ENCODE peak calls at places on chromosomes 11 and 22, in six cellular contexts. Z, H, M, E, S and R are unnamed samples.

GRCh38 chr11:44758996-44759395 is 32.2 kb downstream of the TSPAN18 start:
- DNase-seq in Z (no peak), H (no peak), M (no peak), E (no peak), S (peak), R (peak)

GRCh38 chr22:24703101-24703500 is 71.4 kb downstream of the PIWIL3 start:
- DNase-seq in Z (no peak), H (no peak), M (peak), E (no peak), S (no peak), R (no peak)

GRCh38 chr11:115965754-115966504 is 461.7 kb upstream of the CADM1 start:
- DNase-seq in Z (no peak), H (no peak), M (peak), E (peak), S (peak), R (no peak)

GRCh38 chr11:118907749-118908106 is 18.0 kb downstream of the BCL9L start:
- DNase-seq in Z (no peak), H (no peak), M (no peak), E (peak), S (peak), R (no peak)

GRCh38 chr11:428295-428694 is 13.5 kb upstream of the SIGIRR start:
- DNase-seq in Z (no peak), H (no peak), M (no peak), E (peak), S (no peak), R (no peak)

GRCh38 chr11:393219-394033 is 583 bp upstream of the PKP3 start:
- DNase-seq in Z (no peak), H (no peak), M (no peak), E (peak), S (no peak), R (no peak)

GRCh38 chr11:27642954-27643353 is 57.3 kb downstream of the BDNF start:
- DNase-seq in Z (no peak), H (no peak), M (no peak), E (no peak), S (peak), R (no peak)

GRCh38 chr22:48705159-48705916 is 1122.3 kb downstream of the BRD1 start:
- DNase-seq in Z (no peak), H (no peak), M (no peak), E (peak), S (no peak), R (peak)

GRCh38 chr11:69495441-69496201 is 14.2 kb downstream of the LINC01488 start:
- DNase-seq in Z (no peak), H (no peak), M (no peak), E (peak), S (no peak), R (no peak)

GRCh38 chr22:36640106-36640672 is 63.4 kb downstream of the CACNG2 start:
- DNase-seq in Z (no peak), H (no peak), M (no peak), E (no peak), S (peak), R (no peak)

GRCh38 chr22:27537481-27537891 is 264.1 kb downstream of the MN1 start:
- DNase-seq in Z (no peak), H (no peak), M (no peak), E (no peak), S (no peak), R (peak)

GRCh38 chr11:99534812-99535211 is 514.1 kb downstream of the CNTN5 start:
- DNase-seq in Z (no peak), H (no peak), M (no peak), E (no peak), S (no peak), R (no peak)

GRCh38 chr11:8167796-8168195 is 1.0 kb downstream of the RIC3 start:
- DNase-seq in Z (no peak), H (no peak), M (no peak), E (no peak), S (no peak), R (no peak)

GRCh38 chr11:9039194-9039593 is 35.4 kb upstream of the NRIP3 start:
- DNase-seq in Z (no peak), H (no peak), M (no peak), E (no peak), S (no peak), R (no peak)

GRCh38 chr22:19823638-19824196 is 31.0 kb downstream of the GNB1L start:
- DNase-seq in Z (no peak), H (no peak), M (no peak), E (peak), S (peak), R (peak)

GRCh38 chr11:44805152-44805461 is 78.3 kb downstream of the TSPAN18 start:
- DNase-seq in Z (no peak), H (no peak), M (no peak), E (no peak), S (no peak), R (no peak)

GRCh38 chr11:70861534-70861933 is 390.8 kb downstream of the SHANK2 start:
- DNase-seq in Z (no peak), H (no peak), M (no peak), E (no peak), S (no peak), R (no peak)

GRCh38 chr11:28176231-28176853 is 68.2 kb downstream of the METTL15 start:
- DNase-seq in Z (no peak), H (no peak), M (no peak), E (no peak), S (no peak), R (no peak)

GRCh38 chr11:109795234-109795633 is 298.0 kb upstream of the ZC3H12C start:
- DNase-seq in Z (no peak), H (no peak), M (peak), E (no peak), S (no peak), R (no peak)

GRCh38 chr11:72030428-72031045 is 31.8 kb downstream of the IL18BP start:
- DNase-seq in Z (no peak), H (no peak), M (no peak), E (no peak), S (no peak), R (no peak)

GRCh38 chr11:112087212-112087611 is 539 bp downstream of the SDHD start:
- DNase-seq in Z (no peak), H (no peak), M (no peak), E (no peak), S (no peak), R (no peak)

GRCh38 chr11:6237903-6238302 is 986 bp upstream of the CNGA4 start:
- DNase-seq in Z (no peak), H (no peak), M (no peak), E (no peak), S (no peak), R (no peak)

GRCh38 chr22:27107824-27108223 is 450.4 kb downstream of the MIAT start:
- DNase-seq in Z (no peak), H (no peak), M (peak), E (no peak), S (peak), R (peak)

GRCh38 chr11:46105902-46106301 is 15.4 kb downstream of the PHF21A start:
- DNase-seq in Z (no peak), H (no peak), M (no peak), E (no peak), S (no peak), R (no peak)

GRCh38 chr11:91947215-91947614 is 277.4 kb upstream of the FAT3 start:
- DNase-seq in Z (no peak), H (no peak), M (peak), E (no peak), S (no peak), R (peak)

GRCh38 chr11:1449516-1450270 is 36.9 kb downstream of the MOB2 start:
- DNase-seq in Z (no peak), H (no peak), M (no peak), E (no peak), S (no peak), R (no peak)

GRCh38 chr11:11038339-11039248 is 180.7 kb upstream of the ZBED5 start:
- DNase-seq in Z (no peak), H (no peak), M (no peak), E (no peak), S (no peak), R (peak)

GRCh38 chr11:76578655-76579046 is 91.9 kb downstream of the LRRC32 start:
- DNase-seq in Z (no peak), H (no peak), M (peak), E (peak), S (peak), R (no peak)

GRCh38 chr11:76579752-76580151 is 90.8 kb downstream of the LRRC32 start:
- DNase-seq in Z (no peak), H (no peak), M (no peak), E (no peak), S (no peak), R (no peak)

GRCh38 chr11:76577199-76577920 is 93.2 kb downstream of the LRRC32 start:
- DNase-seq in Z (no peak), H (no peak), M (no peak), E (no peak), S (no peak), R (peak)

GRCh38 chr11:76579047-76579751 is 91.3 kb downstream of the LRRC32 start:
- DNase-seq in Z (no peak), H (no peak), M (peak), E (peak), S (peak), R (no peak)

DNA sequence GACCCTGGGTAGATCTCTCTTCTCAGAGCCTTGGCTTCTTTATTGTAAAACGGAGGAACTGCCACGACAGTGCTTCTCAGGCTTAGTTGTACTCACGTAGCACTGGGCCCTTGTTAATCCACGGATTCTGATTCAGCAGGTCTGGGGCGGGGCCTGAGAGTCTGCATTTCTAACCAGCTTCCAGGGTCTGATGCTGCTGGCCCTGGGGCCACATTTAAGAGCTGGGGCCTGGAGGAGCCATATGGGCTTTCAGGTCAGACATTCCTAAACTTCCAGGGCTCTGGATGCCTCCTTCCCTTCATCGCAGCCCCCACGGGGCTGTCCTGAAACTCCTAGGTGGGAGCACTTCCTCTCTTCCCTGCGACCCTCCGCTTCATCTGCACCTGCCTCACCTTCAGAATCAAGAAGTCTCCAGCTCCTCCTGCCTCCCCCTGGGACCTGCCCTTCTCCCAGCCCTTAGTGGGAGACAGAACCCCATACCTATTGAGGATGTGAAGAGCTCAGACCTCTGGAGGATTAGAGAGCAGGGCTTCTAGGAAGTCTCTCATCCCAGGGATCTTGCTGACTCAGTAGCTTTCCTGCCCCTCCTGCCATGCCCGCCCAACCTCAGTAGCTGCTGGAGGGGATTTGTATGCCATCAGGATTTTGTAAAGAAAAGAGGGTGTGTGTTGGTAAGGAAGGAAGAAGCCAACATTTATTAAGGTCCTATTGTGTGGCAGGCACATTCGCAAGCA is 92.5 kb downstream of the LRRC32 start:
- DNase-seq in Z (no peak), H (no peak), M (no peak), E (no peak), S (no peak), R (no peak)
- H3K27ac ChIP-seq in Z (no peak), H (no peak), M (peak), E (peak), S (peak), R (peak)

GRCh38 chr11:117876341-117877119 is at the start of gene FXYD6:
- DNase-seq in Z (no peak), H (no peak), M (peak), E (no peak), S (peak), R (peak)

GRCh38 chr11:117877120-117877784 is 794 bp upstream of the FXYD6 start:
- DNase-seq in Z (no peak), H (no peak), M (no peak), E (no peak), S (peak), R (peak)

GRCh38 chr11:117875397-117876048 is 935 bp downstream of the FXYD6 start:
- DNase-seq in Z (no peak), H (no peak), M (peak), E (no peak), S (no peak), R (peak)

GRCh38 chr11:117874910-117875396 is 1.5 kb downstream of the FXYD6 start:
- DNase-seq in Z (no peak), H (no peak), M (no peak), E (no peak), S (no peak), R (no peak)

GRCh38 chr11:117876049-117876340 is 463 bp downstream of the FXYD6 start:
- DNase-seq in Z (no peak), H (no peak), M (no peak), E (no peak), S (no peak), R (no peak)
- H3K4me3 ChIP-seq in Z (peak), H (peak), M (no peak), E (peak), S (peak), R (peak)

GRCh38 chr11:120184946-120185677 is 25.7 kb upstream of the OAF start:
- DNase-seq in Z (no peak), H (no peak), M (peak), E (no peak), S (peak), R (peak)

GRCh38 chr11:120182790-120183491 is 27.9 kb upstream of the OAF start:
- DNase-seq in Z (no peak), H (no peak), M (peak), E (no peak), S (peak), R (peak)

GRCh38 chr11:120183701-120184141 is 27.1 kb upstream of the OAF start:
- DNase-seq in Z (no peak), H (no peak), M (peak), E (no peak), S (peak), R (peak)

GRCh38 chr11:120185678-120186407 is 25.0 kb upstream of the OAF start:
- DNase-seq in Z (no peak), H (no peak), M (no peak), E (no peak), S (peak), R (peak)

GRCh38 chr11:120184371-120184945 is 26.4 kb upstream of the OAF start:
- DNase-seq in Z (no peak), H (no peak), M (peak), E (no peak), S (peak), R (peak)
- H3K27ac ChIP-seq in Z (no peak), H (no peak), M (peak), E (no peak), S (no peak), R (peak)

GRCh38 chr22:39924286-39924685 is 23.4 kb downstream of the GRAP2 start:
- DNase-seq in Z (no peak), H (no peak), M (no peak), E (no peak), S (no peak), R (no peak)
- H3K4me3 ChIP-seq in Z (peak), H (no peak), M (no peak), E (no peak), S (no peak), R (no peak)

DNA sequence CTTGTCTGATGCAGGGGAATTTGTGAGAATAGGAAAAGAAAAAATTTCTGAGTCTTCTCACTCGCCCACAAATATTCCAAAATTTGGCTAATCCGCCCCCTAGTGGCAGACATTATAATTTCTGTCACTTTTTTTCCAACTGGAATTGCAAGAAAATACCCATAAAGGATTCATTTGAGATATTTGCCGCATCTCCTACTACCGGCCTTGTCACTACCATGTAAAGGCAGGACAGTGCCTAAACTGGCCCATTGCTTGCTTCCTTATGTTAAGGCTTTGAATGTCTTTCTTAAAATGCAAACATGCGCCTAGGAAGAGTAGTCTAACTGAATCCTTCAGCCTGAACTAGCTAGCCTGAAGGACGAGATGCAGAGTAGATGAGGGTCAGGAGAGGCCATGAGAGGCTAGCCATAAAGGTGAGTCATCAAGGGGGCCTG is 9.3 kb upstream of the CEP295 start:
- DNase-seq in Z (no peak), H (no peak), M (no peak), E (no peak), S (peak), R (no peak)
- H3K27ac ChIP-seq in Z (no peak), H (no peak), M (no peak), E (no peak), S (no peak), R (no peak)

DNA sequence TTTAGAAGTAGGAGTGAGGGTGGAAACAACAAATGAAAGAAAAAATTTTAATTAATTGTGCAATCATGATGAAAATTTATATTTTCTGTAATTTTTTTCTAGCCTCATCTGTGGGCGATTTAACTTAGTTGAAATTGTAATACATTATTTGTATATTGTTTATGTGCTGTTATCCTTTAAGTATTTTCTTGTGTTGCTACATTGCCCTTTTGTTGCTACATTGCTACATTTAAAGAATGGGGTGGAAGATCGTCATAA is 106.2 kb upstream of the OR4B1 start:
- DNase-seq in Z (no peak), H (no peak), M (no peak), E (no peak), S (no peak), R (no peak)
- H3K4me3 ChIP-seq in Z (no peak), H (no peak), M (no peak), E (no peak), S (no peak), R (no peak)